ENCODE peak calls at places on chromosomes 2 and 18, in nine cellular contexts. Y is right cardiac atrium, J is left lung, B is heart left ventricle, X is A549, H is BJ, N is aorta, I is fibroblast of lung, E is body of pancreas. V is an unnamed sample.

GRCh38 chr2:121969155-121969554 is 213.7 kb downstream of the TSN start:
- DNase-seq in Y (peak), J (no peak), B (no peak), X (no peak), H (no peak), N (peak), I (peak), E (no peak), V (no peak)

GRCh38 chr2:240236217-240237111 is 96.0 kb upstream of the OTOS start:
- DNase-seq in Y (peak), J (peak), B (peak), X (no peak), H (no peak), N (peak), I (no peak), E (peak), V (no peak)

GRCh38 chr2:226673314-226673723 is 126.3 kb downstream of the IRS1 start:
- DNase-seq in Y (no peak), J (no peak), B (no peak), X (no peak), H (no peak), N (peak), I (peak), E (no peak), V (peak)

GRCh38 chr2:42861321-42861720 is 68.9 kb upstream of the HAAO start:
- DNase-seq in Y (no peak), J (peak), B (no peak), X (no peak), H (no peak), N (no peak), I (no peak), E (no peak), V (no peak)

GRCh38 chr18:46073474-46074331 is 1.6 kb upstream of the PSTPIP2 start:
- DNase-seq in Y (no peak), J (no peak), B (no peak), X (no peak), H (no peak), N (no peak), I (peak), E (peak), V (peak)

GRCh38 chr2:66490588-66491001 is 55.7 kb downstream of the MEIS1 start:
- DNase-seq in Y (no peak), J (no peak), B (no peak), X (no peak), H (no peak), N (no peak), I (peak), E (no peak), V (no peak)

GRCh38 chr2:61135510-61135909 is 26.5 kb upstream of the C2orf74 start:
- DNase-seq in Y (no peak), J (no peak), B (no peak), X (no peak), H (no peak), N (no peak), I (peak), E (no peak), V (peak)

GRCh38 chr2:232854082-232854481 is 16.0 kb upstream of the SNORC start:
- DNase-seq in Y (no peak), J (no peak), B (no peak), X (no peak), H (peak), N (no peak), I (peak), E (no peak), V (no peak)

GRCh38 chr2:152386266-152386665 is 51.3 kb downstream of the FMNL2 start:
- DNase-seq in Y (no peak), J (no peak), B (no peak), X (no peak), H (no peak), N (no peak), I (no peak), E (no peak), V (no peak)

GRCh38 chr2:172229125-172229524 is 126.4 kb upstream of the DLX2 start:
- DNase-seq in Y (no peak), J (no peak), B (no peak), X (no peak), H (no peak), N (no peak), I (no peak), E (no peak), V (no peak)

GRCh38 chr2:58427572-58428285 is 186.6 kb upstream of the FANCL start:
- DNase-seq in Y (peak), J (peak), B (no peak), X (no peak), H (no peak), N (no peak), I (peak), E (peak), V (no peak)

GRCh38 chr2:460861-461260 is 173.0 kb upstream of the ALKAL2 start:
- DNase-seq in Y (no peak), J (no peak), B (no peak), X (no peak), H (no peak), N (no peak), I (peak), E (no peak), V (peak)

GRCh38 chr18:3151379-3152264 is 68.1 kb downstream of the MYOM1 start:
- DNase-seq in Y (no peak), J (no peak), B (no peak), X (peak), H (no peak), N (no peak), I (peak), E (no peak), V (peak)

GRCh38 chr2:232416521-232417470 is 10.2 kb downstream of the ALPG start:
- DNase-seq in Y (no peak), J (peak), B (no peak), X (no peak), H (no peak), N (no peak), I (no peak), E (no peak), V (no peak)

GRCh38 chr2:128410035-128410757 is 91.5 kb upstream of the HS6ST1 start:
- DNase-seq in Y (no peak), J (no peak), B (no peak), X (no peak), H (no peak), N (no peak), I (no peak), E (no peak), V (no peak)

GRCh38 chr2:71901466-71901865 is 246.2 kb downstream of the CYP26B1 start:
- DNase-seq in Y (no peak), J (no peak), B (no peak), X (no peak), H (no peak), N (no peak), I (no peak), E (no peak), V (no peak)

GRCh38 chr18:51503351-51503750 is 305.9 kb upstream of the MEX3C start:
- DNase-seq in Y (no peak), J (no peak), B (no peak), X (no peak), H (no peak), N (no peak), I (no peak), E (no peak), V (no peak)

GRCh38 chr2:172095146-172095904 is 7.4 kb downstream of the DLX2 start:
- DNase-seq in Y (no peak), J (peak), B (no peak), X (peak), H (no peak), N (no peak), I (peak), E (no peak), V (peak)

GRCh38 chr2:9753276-9753600 is 90.0 kb upstream of the TAF1B start:
- DNase-seq in Y (peak), J (no peak), B (no peak), X (peak), H (peak), N (peak), I (peak), E (no peak), V (no peak)

GRCh38 chr2:58812766-58813344 is 571.7 kb upstream of the FANCL start:
- DNase-seq in Y (no peak), J (no peak), B (no peak), X (no peak), H (no peak), N (no peak), I (no peak), E (no peak), V (no peak)

GRCh38 chr2:168687314-168687713 is 115.1 kb upstream of the NOSTRIN start:
- DNase-seq in Y (no peak), J (no peak), B (no peak), X (no peak), H (no peak), N (no peak), I (peak), E (no peak), V (no peak)

GRCh38 chr2:213069531-213069930 is 81.9 kb downstream of the IKZF2 start:
- DNase-seq in Y (no peak), J (no peak), B (no peak), X (no peak), H (peak), N (no peak), I (no peak), E (no peak), V (no peak)
- H3K4me3 ChIP-seq in Y (no peak), J (no peak), B (no peak), X (no peak), H (no peak), N (no peak), I (no peak), E (no peak), V (no peak)

GRCh38 chr2:111972955-111973565 is 74.7 kb downstream of the MERTK start:
- DNase-seq in Y (no peak), J (no peak), B (no peak), X (no peak), H (no peak), N (peak), I (peak), E (no peak), V (no peak)
- H3K4me3 ChIP-seq in Y (no peak), J (no peak), B (no peak), X (no peak), H (no peak), N (no peak), I (no peak), E (no peak), V (no peak)

GRCh38 chr2:11566383-11566782 is 32.5 kb downstream of the GREB1 start:
- DNase-seq in Y (no peak), J (no peak), B (no peak), X (no peak), H (no peak), N (no peak), I (no peak), E (no peak), V (no peak)

GRCh38 chr2:11562476-11562875 is 28.6 kb downstream of the GREB1 start:
- DNase-seq in Y (no peak), J (no peak), B (no peak), X (no peak), H (no peak), N (no peak), I (no peak), E (no peak), V (no peak)

GRCh38 chr2:11567631-11568031 is 33.8 kb downstream of the GREB1 start:
- DNase-seq in Y (no peak), J (no peak), B (no peak), X (no peak), H (no peak), N (no peak), I (no peak), E (no peak), V (no peak)

GRCh38 chr2:11563784-11564666 is 30.2 kb downstream of the GREB1 start:
- DNase-seq in Y (no peak), J (no peak), B (no peak), X (no peak), H (no peak), N (no peak), I (no peak), E (no peak), V (no peak)

DNA sequence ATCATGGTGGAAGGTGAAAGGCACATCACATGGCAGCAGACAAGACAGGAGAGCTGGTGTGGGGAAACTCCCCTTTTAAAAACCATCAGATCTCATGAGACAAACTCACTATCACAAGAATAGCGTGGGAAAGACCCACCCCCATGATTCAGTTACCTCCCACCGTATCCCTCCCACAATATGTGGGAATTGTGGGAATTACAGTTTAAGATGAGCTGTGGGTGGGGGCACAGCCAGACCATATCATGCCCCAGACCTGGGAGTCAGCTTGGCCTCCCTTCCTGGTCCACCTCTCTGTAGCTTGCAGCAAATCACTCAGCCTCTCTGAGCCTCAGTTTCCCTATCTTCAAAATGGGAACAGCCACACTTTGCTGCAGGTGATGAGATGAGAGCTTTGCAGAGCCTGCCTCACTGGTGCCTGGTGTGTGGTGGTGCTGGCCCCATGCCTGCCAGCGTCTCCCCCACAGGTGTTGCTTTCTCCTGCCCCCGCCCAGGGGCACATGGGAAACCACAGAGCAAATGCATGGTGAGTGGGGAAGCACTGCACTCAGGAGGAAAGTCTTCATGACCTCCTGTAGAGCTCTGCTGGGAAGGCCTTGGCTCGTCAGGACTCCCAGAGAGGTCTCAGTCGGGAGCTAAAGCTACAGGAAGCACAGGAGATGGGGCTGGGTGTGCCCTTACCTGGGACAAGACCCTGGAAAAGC is 31.2 kb downstream of the GREB1 start:
- DNase-seq in Y (no peak), J (no peak), B (no peak), X (no peak), H (no peak), N (no peak), I (no peak), E (no peak), V (no peak)
- H3K4me3 ChIP-seq in Y (no peak), J (no peak), B (no peak), X (no peak), H (no peak), N (no peak), I (no peak), E (no peak), V (no peak)

GRCh38 chr2:197307236-197307932 is 3.2 kb downstream of the ANKRD44 start:
- DNase-seq in Y (no peak), J (no peak), B (no peak), X (no peak), H (no peak), N (no peak), I (no peak), E (no peak), V (no peak)
- H3K4me3 ChIP-seq in Y (no peak), J (peak), B (peak), X (no peak), H (no peak), N (no peak), I (no peak), E (no peak), V (no peak)

DNA sequence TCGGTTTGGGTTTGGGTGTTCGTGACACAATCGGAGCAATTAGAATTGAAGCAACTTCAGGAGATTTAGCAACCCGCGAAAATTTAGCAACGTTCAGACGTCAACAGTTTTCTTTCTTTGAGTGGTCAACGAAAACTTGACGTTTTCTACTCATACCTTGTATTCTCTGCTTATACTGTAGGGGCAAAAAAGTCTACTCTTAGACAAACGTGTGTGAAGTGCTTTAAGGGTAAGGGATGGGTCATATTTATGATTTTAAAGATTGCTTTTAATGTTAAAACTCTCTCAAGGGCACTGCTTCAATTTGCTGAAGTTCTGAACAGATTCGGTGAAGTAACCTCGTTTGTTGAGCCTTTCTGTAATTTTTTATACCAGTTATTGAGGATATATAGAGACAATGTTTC is 9.5 kb downstream of the OTX1 start:
- DNase-seq in Y (no peak), J (no peak), B (no peak), X (no peak), H (no peak), N (no peak), I (peak), E (no peak), V (no peak)
- H3K4me3 ChIP-seq in Y (no peak), J (no peak), B (no peak), X (peak), H (no peak), N (no peak), I (no peak), E (no peak), V (no peak)

DNA sequence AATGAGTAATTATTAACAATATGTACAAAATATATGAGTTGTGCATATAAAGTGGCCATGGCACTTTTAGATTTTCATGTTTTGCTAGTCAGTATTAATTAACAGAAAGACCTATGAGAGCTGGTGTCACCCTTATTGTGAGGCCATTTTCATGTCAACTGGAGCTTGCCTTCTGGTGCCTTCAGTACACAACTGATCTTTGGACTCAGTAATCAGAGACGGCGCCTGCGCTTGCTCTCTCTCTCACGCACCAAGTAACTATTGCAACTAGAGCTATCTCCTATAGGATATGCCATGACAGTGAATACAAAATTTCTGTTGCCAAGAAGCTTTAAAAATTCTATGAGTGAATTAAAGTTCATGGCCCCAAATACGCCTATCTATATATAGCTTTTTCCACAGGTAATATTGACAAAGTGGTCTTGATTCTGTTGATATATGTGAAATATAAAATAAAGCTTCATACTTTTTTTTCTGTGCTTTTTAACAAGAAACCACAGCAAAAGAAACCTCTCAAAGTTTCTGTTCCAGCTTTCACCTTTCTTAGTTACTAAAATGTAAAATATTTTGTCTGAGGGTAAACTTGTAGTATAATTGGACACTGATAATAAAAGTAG is 2.9 kb downstream of the SERTAD2 start:
- DNase-seq in Y (no peak), J (no peak), B (no peak), X (no peak), H (no peak), N (no peak), I (no peak), E (peak), V (no peak)
- H3K4me3 ChIP-seq in Y (no peak), J (no peak), B (no peak), X (no peak), H (no peak), N (no peak), I (peak), E (no peak), V (no peak)

GRCh38 chr2:65204461-65205230 is 23.0 kb upstream of the ACTR2 start:
- DNase-seq in Y (no peak), J (no peak), B (no peak), X (no peak), H (no peak), N (no peak), I (peak), E (no peak), V (no peak)
- H3K4me3 ChIP-seq in Y (no peak), J (no peak), B (no peak), X (no peak), H (peak), N (no peak), I (no peak), E (no peak), V (no peak)

V was measured in Jurkat, Clone E6-1.